ENCODE peak calls at places on chromosomes 4 and X, in seven cellular contexts. One of them, this sample, is unnamed. For H3K27me3, the result is how much of the 10 kb centered on the place peaks cover.

GRCh38 chr4:53505947-53506346 is 85.3 kb downstream of the LNX1 start:
- DNase-seq in esophagus squamous epithelium: no peak
- DNase-seq in IMR-90: peak
- DNase-seq in brain microvascular endothelial cell: peak
- DNase-seq in neural progenitor cell: no peak
- DNase-seq in lung: no peak
- DNase-seq in left lung: no peak
- DNase-seq in this sample: no peak

GRCh38 chr4:1561286-1561990 is 122.7 kb downstream of the FAM53A start:
- DNase-seq in esophagus squamous epithelium: no peak
- DNase-seq in IMR-90: no peak
- DNase-seq in brain microvascular endothelial cell: no peak
- DNase-seq in neural progenitor cell: no peak
- DNase-seq in lung: no peak
- DNase-seq in left lung: no peak
- DNase-seq in this sample: no peak

GRCh38 chr4:140839888-140840790 is 84.0 kb upstream of the TBC1D9 start:
- DNase-seq in esophagus squamous epithelium: no peak
- DNase-seq in IMR-90: peak
- DNase-seq in brain microvascular endothelial cell: no peak
- DNase-seq in neural progenitor cell: peak
- DNase-seq in lung: no peak
- DNase-seq in left lung: no peak
- DNase-seq in this sample: no peak

GRCh38 chr4:37988670-37989069 is 28.5 kb downstream of the PTTG2 start:
- DNase-seq in esophagus squamous epithelium: no peak
- DNase-seq in IMR-90: peak
- DNase-seq in brain microvascular endothelial cell: no peak
- DNase-seq in neural progenitor cell: no peak
- DNase-seq in lung: no peak
- DNase-seq in left lung: no peak
- DNase-seq in this sample: no peak

GRCh38 chr4:69523385-69524132 is 27.9 kb upstream of the UGT2B4 start:
- DNase-seq in esophagus squamous epithelium: no peak
- DNase-seq in IMR-90: no peak
- DNase-seq in brain microvascular endothelial cell: no peak
- DNase-seq in neural progenitor cell: no peak
- DNase-seq in lung: no peak
- DNase-seq in left lung: no peak
- DNase-seq in this sample: no peak

GRCh38 chrX:53184836-53185235 is 40.2 kb downstream of the KDM5C start:
- DNase-seq in esophagus squamous epithelium: no peak
- DNase-seq in IMR-90: peak
- DNase-seq in brain microvascular endothelial cell: peak
- DNase-seq in neural progenitor cell: no peak
- DNase-seq in lung: no peak
- DNase-seq in left lung: no peak
- DNase-seq in this sample: peak

GRCh38 chr4:89496851-89497250 is 189.3 kb upstream of the GPRIN3 start:
- DNase-seq in esophagus squamous epithelium: no peak
- DNase-seq in IMR-90: peak
- DNase-seq in brain microvascular endothelial cell: no peak
- DNase-seq in neural progenitor cell: no peak
- DNase-seq in lung: no peak
- DNase-seq in left lung: no peak
- DNase-seq in this sample: no peak

GRCh38 chrX:12790878-12791252 is 347 bp upstream of the PRPS2 start:
- DNase-seq in esophagus squamous epithelium: no peak
- DNase-seq in IMR-90: no peak
- DNase-seq in brain microvascular endothelial cell: no peak
- DNase-seq in neural progenitor cell: no peak
- DNase-seq in lung: no peak
- DNase-seq in left lung: no peak
- DNase-seq in this sample: no peak

GRCh38 chr4:180225977-180226376 is 2017.2 kb upstream of the TENM3 start:
- DNase-seq in esophagus squamous epithelium: no peak
- DNase-seq in IMR-90: no peak
- DNase-seq in brain microvascular endothelial cell: no peak
- DNase-seq in neural progenitor cell: no peak
- DNase-seq in lung: no peak
- DNase-seq in left lung: no peak
- DNase-seq in this sample: no peak

GRCh38 chrX:139825618-139826017 is 107.2 kb downstream of the ATP11C start:
- DNase-seq in esophagus squamous epithelium: no peak
- DNase-seq in IMR-90: no peak
- DNase-seq in brain microvascular endothelial cell: no peak
- DNase-seq in neural progenitor cell: no peak
- DNase-seq in lung: no peak
- DNase-seq in left lung: no peak
- DNase-seq in this sample: no peak
- TF ChIP-seq CTCF in esophagus squamous epithelium: no peak
- TF ChIP-seq CTCF in IMR-90: no peak
- TF ChIP-seq CTCF in brain microvascular endothelial cell: no peak
- TF ChIP-seq CTCF in neural progenitor cell: no peak
- TF ChIP-seq CTCF in lung: no peak
- TF ChIP-seq CTCF in left lung: no peak
- TF ChIP-seq CTCF in this sample: no peak

GRCh38 chr4:114595207-114595606 is 3.4 kb upstream of the UGT8 start:
- DNase-seq in esophagus squamous epithelium: no peak
- DNase-seq in IMR-90: no peak
- DNase-seq in brain microvascular endothelial cell: no peak
- DNase-seq in neural progenitor cell: no peak
- DNase-seq in lung: no peak
- DNase-seq in left lung: no peak
- DNase-seq in this sample: no peak
- H3K27me3 ChIP-seq in esophagus squamous epithelium: under half
- H3K27me3 ChIP-seq in IMR-90: under half
- H3K27me3 ChIP-seq in brain microvascular endothelial cell: under half
- H3K27me3 ChIP-seq in neural progenitor cell: under half
- H3K27me3 ChIP-seq in lung: under half
- H3K27me3 ChIP-seq in left lung: under half
- H3K27me3 ChIP-seq in this sample: under half

DNA sequence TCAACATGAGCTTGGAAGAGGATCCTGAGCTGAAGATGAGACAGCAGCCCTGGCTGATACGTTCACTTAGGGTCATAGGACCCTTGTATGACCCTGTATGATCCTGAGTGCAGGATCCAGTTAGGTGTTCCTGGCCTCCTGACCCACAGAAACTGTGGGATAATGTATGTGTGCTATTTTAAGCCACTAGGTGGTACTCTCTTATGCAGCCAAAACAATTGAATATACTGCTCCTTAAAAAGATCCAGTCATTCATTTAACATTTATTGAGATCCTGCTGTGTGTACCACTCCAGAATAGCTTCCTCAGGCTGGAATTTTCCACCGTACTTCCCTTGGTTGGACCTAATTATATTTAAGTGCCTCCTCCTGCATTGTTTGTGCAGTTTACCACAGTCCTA is 167.1 kb downstream of the AMELX start:
- DNase-seq in esophagus squamous epithelium: no peak
- DNase-seq in IMR-90: no peak
- DNase-seq in brain microvascular endothelial cell: no peak
- DNase-seq in neural progenitor cell: no peak
- DNase-seq in lung: no peak
- DNase-seq in left lung: no peak
- DNase-seq in this sample: no peak
- TF ChIP-seq CTCF in esophagus squamous epithelium: no peak
- TF ChIP-seq CTCF in IMR-90: no peak
- TF ChIP-seq CTCF in brain microvascular endothelial cell: peak
- TF ChIP-seq CTCF in neural progenitor cell: no peak
- TF ChIP-seq CTCF in lung: no peak
- TF ChIP-seq CTCF in left lung: no peak
- TF ChIP-seq CTCF in this sample: peak

DNA sequence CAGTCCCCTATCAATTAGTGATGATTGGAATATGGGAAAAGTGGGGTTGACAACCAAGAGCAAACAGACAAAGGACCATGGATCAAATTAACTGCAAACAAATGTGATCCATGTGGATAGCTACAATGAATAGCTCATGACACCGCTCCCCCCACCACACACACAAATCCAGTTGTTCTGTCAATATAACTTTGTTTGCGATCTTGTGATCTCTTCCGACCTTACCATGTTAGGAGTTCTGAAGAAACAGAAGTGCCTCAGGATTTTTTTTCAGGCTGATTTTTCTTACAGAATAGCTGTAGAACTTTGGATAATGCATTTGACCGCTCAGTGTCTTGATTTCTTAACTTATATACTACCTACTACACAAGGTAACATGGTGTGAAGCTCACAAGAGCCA is 116.6 kb downstream of the SH2D1A start:
- DNase-seq in esophagus squamous epithelium: no peak
- DNase-seq in IMR-90: no peak
- DNase-seq in brain microvascular endothelial cell: no peak
- DNase-seq in neural progenitor cell: no peak
- DNase-seq in lung: no peak
- DNase-seq in left lung: no peak
- DNase-seq in this sample: no peak
- H3K27me3 ChIP-seq in esophagus squamous epithelium: under half
- H3K27me3 ChIP-seq in IMR-90: under half
- H3K27me3 ChIP-seq in brain microvascular endothelial cell: under half
- H3K27me3 ChIP-seq in neural progenitor cell: under half
- H3K27me3 ChIP-seq in lung: under half
- H3K27me3 ChIP-seq in left lung: under half
- H3K27me3 ChIP-seq in this sample: under half

DNA sequence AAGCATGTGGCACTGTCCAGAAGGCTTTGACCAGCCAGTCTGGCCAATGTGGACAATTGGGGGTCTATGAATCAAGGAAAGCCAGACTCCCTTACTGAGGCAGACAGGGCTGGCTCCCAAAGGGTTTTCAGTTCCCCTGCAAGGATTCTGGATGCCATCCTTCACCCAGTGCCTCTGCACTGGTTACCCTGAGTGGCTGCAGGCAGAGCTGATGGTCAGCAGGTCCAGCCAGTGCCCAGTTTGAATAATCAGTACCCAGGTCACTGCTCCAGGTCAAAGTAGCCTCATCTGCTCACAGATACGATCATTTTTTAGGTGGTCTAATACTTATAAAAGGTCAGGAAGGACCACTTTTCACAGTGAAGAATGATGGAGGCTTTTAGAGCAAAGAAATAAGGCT is 52.2 kb upstream of the MAMLD1 start:
- DNase-seq in esophagus squamous epithelium: no peak
- DNase-seq in IMR-90: no peak
- DNase-seq in brain microvascular endothelial cell: no peak
- DNase-seq in neural progenitor cell: no peak
- DNase-seq in lung: no peak
- DNase-seq in left lung: no peak
- DNase-seq in this sample: no peak
- TF ChIP-seq CTCF in esophagus squamous epithelium: no peak
- TF ChIP-seq CTCF in IMR-90: no peak
- TF ChIP-seq CTCF in brain microvascular endothelial cell: no peak
- TF ChIP-seq CTCF in neural progenitor cell: no peak
- TF ChIP-seq CTCF in lung: no peak
- TF ChIP-seq CTCF in left lung: no peak
- TF ChIP-seq CTCF in this sample: no peak

GRCh38 chrX:104270212-104270611 is 15.5 kb upstream of the ESX1 start:
- DNase-seq in esophagus squamous epithelium: no peak
- DNase-seq in IMR-90: no peak
- DNase-seq in brain microvascular endothelial cell: no peak
- DNase-seq in neural progenitor cell: peak
- DNase-seq in lung: no peak
- DNase-seq in left lung: no peak
- DNase-seq in this sample: no peak

GRCh38 chrX:104270916-104271512 is 16.3 kb upstream of the ESX1 start:
- DNase-seq in esophagus squamous epithelium: no peak
- DNase-seq in IMR-90: peak
- DNase-seq in brain microvascular endothelial cell: peak
- DNase-seq in neural progenitor cell: peak
- DNase-seq in lung: no peak
- DNase-seq in left lung: no peak
- DNase-seq in this sample: no peak
- H3K27me3 ChIP-seq in esophagus squamous epithelium: under half
- H3K27me3 ChIP-seq in IMR-90: under half
- H3K27me3 ChIP-seq in brain microvascular endothelial cell: under half
- H3K27me3 ChIP-seq in neural progenitor cell: half or more
- H3K27me3 ChIP-seq in lung: under half
- H3K27me3 ChIP-seq in left lung: under half
- H3K27me3 ChIP-seq in this sample: under half

DNA sequence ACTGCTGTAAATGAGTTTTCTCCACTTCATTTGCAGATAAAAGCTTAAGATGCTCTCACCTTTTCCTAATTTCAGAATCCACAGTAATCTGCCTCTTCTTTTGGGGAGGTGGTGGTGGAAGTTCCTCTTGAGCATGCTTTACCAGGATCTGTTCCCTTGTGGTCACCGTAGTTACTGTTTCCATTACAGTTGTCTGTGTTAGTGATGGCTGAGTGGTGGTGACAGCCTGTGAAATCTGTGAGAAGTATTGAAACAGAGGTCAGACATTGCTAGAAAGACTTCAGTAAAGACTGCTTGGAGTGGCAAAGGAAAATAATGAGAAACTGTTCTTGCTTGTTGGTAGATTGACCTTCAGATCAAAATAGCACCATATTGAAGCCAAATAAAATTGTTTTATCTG is 666.2 kb downstream of the DMD start:
- DNase-seq in esophagus squamous epithelium: no peak
- DNase-seq in IMR-90: no peak
- DNase-seq in brain microvascular endothelial cell: no peak
- DNase-seq in neural progenitor cell: no peak
- DNase-seq in lung: no peak
- DNase-seq in left lung: no peak
- DNase-seq in this sample: no peak
- TF ChIP-seq CTCF in esophagus squamous epithelium: no peak
- TF ChIP-seq CTCF in IMR-90: no peak
- TF ChIP-seq CTCF in brain microvascular endothelial cell: no peak
- TF ChIP-seq CTCF in neural progenitor cell: no peak
- TF ChIP-seq CTCF in lung: no peak
- TF ChIP-seq CTCF in left lung: no peak
- TF ChIP-seq CTCF in this sample: no peak

GRCh38 chr4:8579526-8580320 is 469 bp upstream of the GPR78 start:
- DNase-seq in esophagus squamous epithelium: no peak
- DNase-seq in IMR-90: no peak
- DNase-seq in brain microvascular endothelial cell: no peak
- DNase-seq in neural progenitor cell: no peak
- DNase-seq in lung: no peak
- DNase-seq in left lung: no peak
- DNase-seq in this sample: no peak
- H3K27me3 ChIP-seq in esophagus squamous epithelium: under half
- H3K27me3 ChIP-seq in IMR-90: half or more
- H3K27me3 ChIP-seq in brain microvascular endothelial cell: under half
- H3K27me3 ChIP-seq in neural progenitor cell: half or more
- H3K27me3 ChIP-seq in lung: under half
- H3K27me3 ChIP-seq in left lung: under half
- H3K27me3 ChIP-seq in this sample: under half